ENCODE peak calls at places on chromosome 17, in six cellular contexts. One of them, this sample, is unnamed.

GRCh38 chr17:2213291-2213960 is 90.2 kb downstream of the SMG6 start:
- DNase-seq in stimulated activated CD8-positive, alpha-beta memory T cell treated with anti-CD3 and anti-CD28 coated beads, Interleukin-12 subunit alpha, Interleukin-12 subunit beta, amount 100 ng/mL, for 4 hours: no peak
- DNase-seq in transverse colon: no peak
- DNase-seq in mesendoderm: no peak
- DNase-seq in ELF-1: no peak
- DNase-seq in left cardiac atrium: no peak
- DNase-seq in this sample: peak

GRCh38 chr17:68182940-68183551 is 64.8 kb upstream of the AMZ2 start:
- DNase-seq in left cardiac atrium: no peak
- DNase-seq in ELF-1: peak
- DNase-seq in stimulated activated CD8-positive, alpha-beta memory T cell treated with anti-CD3 and anti-CD28 coated beads, Interleukin-12 subunit alpha, Interleukin-12 subunit beta, amount 100 ng/mL, for 4 hours: peak
- DNase-seq in transverse colon: peak
- DNase-seq in mesendoderm: peak
- DNase-seq in this sample: no peak

GRCh38 chr17:81027591-81028505 is 7.1 kb upstream of the BAIAP2 start:
- DNase-seq in transverse colon: no peak
- DNase-seq in stimulated activated CD8-positive, alpha-beta memory T cell treated with anti-CD3 and anti-CD28 coated beads, Interleukin-12 subunit alpha, Interleukin-12 subunit beta, amount 100 ng/mL, for 4 hours: peak
- DNase-seq in mesendoderm: no peak
- DNase-seq in ELF-1: no peak
- DNase-seq in left cardiac atrium: no peak
- DNase-seq in this sample: no peak

GRCh38 chr17:44241104-44241503 is 21.6 kb upstream of the UBTF start:
- DNase-seq in stimulated activated CD8-positive, alpha-beta memory T cell treated with anti-CD3 and anti-CD28 coated beads, Interleukin-12 subunit alpha, Interleukin-12 subunit beta, amount 100 ng/mL, for 4 hours: no peak
- DNase-seq in left cardiac atrium: no peak
- DNase-seq in ELF-1: no peak
- DNase-seq in transverse colon: no peak
- DNase-seq in mesendoderm: no peak
- DNase-seq in this sample: no peak

GRCh38 chr17:50927287-50927686 is 61.1 kb upstream of the TOB1 start:
- DNase-seq in left cardiac atrium: no peak
- DNase-seq in mesendoderm: no peak
- DNase-seq in ELF-1: no peak
- DNase-seq in transverse colon: no peak
- DNase-seq in stimulated activated CD8-positive, alpha-beta memory T cell treated with anti-CD3 and anti-CD28 coated beads, Interleukin-12 subunit alpha, Interleukin-12 subunit beta, amount 100 ng/mL, for 4 hours: no peak
- DNase-seq in this sample: no peak

GRCh38 chr17:80769516-80769915 is 222.1 kb upstream of the CHMP6 start:
- DNase-seq in left cardiac atrium: no peak
- DNase-seq in stimulated activated CD8-positive, alpha-beta memory T cell treated with anti-CD3 and anti-CD28 coated beads, Interleukin-12 subunit alpha, Interleukin-12 subunit beta, amount 100 ng/mL, for 4 hours: no peak
- DNase-seq in ELF-1: no peak
- DNase-seq in mesendoderm: no peak
- DNase-seq in transverse colon: no peak
- DNase-seq in this sample: no peak

GRCh38 chr17:71757156-71757555 is 363.7 kb upstream of the SOX9 start:
- DNase-seq in ELF-1: no peak
- DNase-seq in stimulated activated CD8-positive, alpha-beta memory T cell treated with anti-CD3 and anti-CD28 coated beads, Interleukin-12 subunit alpha, Interleukin-12 subunit beta, amount 100 ng/mL, for 4 hours: no peak
- DNase-seq in left cardiac atrium: no peak
- DNase-seq in transverse colon: no peak
- DNase-seq in mesendoderm: no peak
- DNase-seq in this sample: no peak

GRCh38 chr17:73952136-73952497 is 251.4 kb upstream of the RPL38 start:
- DNase-seq in left cardiac atrium: no peak
- DNase-seq in ELF-1: no peak
- DNase-seq in mesendoderm: no peak
- DNase-seq in stimulated activated CD8-positive, alpha-beta memory T cell treated with anti-CD3 and anti-CD28 coated beads, Interleukin-12 subunit alpha, Interleukin-12 subunit beta, amount 100 ng/mL, for 4 hours: no peak
- DNase-seq in transverse colon: no peak
- DNase-seq in this sample: no peak

GRCh38 chr17:50102164-50102991 is 7.2 kb downstream of the PDK2 start:
- DNase-seq in mesendoderm: no peak
- DNase-seq in ELF-1: no peak
- DNase-seq in stimulated activated CD8-positive, alpha-beta memory T cell treated with anti-CD3 and anti-CD28 coated beads, Interleukin-12 subunit alpha, Interleukin-12 subunit beta, amount 100 ng/mL, for 4 hours: no peak
- DNase-seq in left cardiac atrium: peak
- DNase-seq in transverse colon: peak
- DNase-seq in this sample: peak

GRCh38 chr17:77345260-77345910 is 204.6 kb downstream of the SEC14L1 start:
- DNase-seq in left cardiac atrium: no peak
- DNase-seq in mesendoderm: no peak
- DNase-seq in ELF-1: no peak
- DNase-seq in stimulated activated CD8-positive, alpha-beta memory T cell treated with anti-CD3 and anti-CD28 coated beads, Interleukin-12 subunit alpha, Interleukin-12 subunit beta, amount 100 ng/mL, for 4 hours: no peak
- DNase-seq in transverse colon: no peak
- DNase-seq in this sample: peak

GRCh38 chr17:75638893-75639292 is 5.7 kb downstream of the SMIM5 start:
- DNase-seq in stimulated activated CD8-positive, alpha-beta memory T cell treated with anti-CD3 and anti-CD28 coated beads, Interleukin-12 subunit alpha, Interleukin-12 subunit beta, amount 100 ng/mL, for 4 hours: no peak
- DNase-seq in left cardiac atrium: no peak
- DNase-seq in mesendoderm: no peak
- DNase-seq in ELF-1: no peak
- DNase-seq in transverse colon: no peak
- DNase-seq in this sample: no peak